ENCODE peak calls at places on chromosome 11, in five cellular contexts. L, I, O, K and Y are unnamed samples.
A peak's percentile ranks its signal among the peaks of the same experiment; 100 is the strongest.

GRCh38 chr11:63020671-63021255 is 5.1 kb upstream of the SLC22A8 start:
- DNase-seq in O (peak; percentile 30), L (no peak), I (no peak), K (no peak), Y (no peak)

GRCh38 chr11:122375687-122376399 is 259.8 kb upstream of the BLID start:
- DNase-seq in K (peak; percentile 10), O (no peak), L (no peak), I (peak; percentile 74), Y (no peak)

GRCh38 chr11:103529217-103529684 is 420.0 kb downstream of the DYNC2H1 start:
- DNase-seq in I (peak; percentile 88), L (no peak), K (peak; percentile 49), O (no peak), Y (no peak)

GRCh38 chr11:45048870-45049825 is 97.3 kb upstream of the PRDM11 start:
- DNase-seq in O (no peak), K (no peak), I (no peak), L (no peak), Y (no peak)

GRCh38 chr11:122789916-122790315 is 48.4 kb upstream of the CRTAM start:
- DNase-seq in I (no peak), K (no peak), L (no peak), O (no peak), Y (no peak)

GRCh38 chr11:44959064-44959463 is 8.4 kb upstream of the TP53I11 start:
- DNase-seq in L (no peak), O (no peak), I (no peak), K (no peak), Y (no peak)

GRCh38 chr11:35579557-35580396 is 38.5 kb upstream of the FJX1 start:
- DNase-seq in I (peak; percentile 87), O (no peak), L (peak; percentile 18), K (peak; percentile 78), Y (peak; percentile 6)

GRCh38 chr11:13028322-13028721 is 19.2 kb downstream of the RASSF10 start:
- DNase-seq in K (no peak), L (no peak), O (no peak), I (no peak), Y (no peak)

GRCh38 chr11:1230456-1231395 is 7.9 kb downstream of the MUC5B start:
- DNase-seq in I (no peak), L (no peak), O (no peak), K (peak; percentile 52), Y (no peak)

GRCh38 chr11:61815790-61816735 is 740 bp downstream of the FADS1 start:
- DNase-seq in L (no peak), I (peak; percentile 81), O (peak; percentile 60), K (peak; percentile 82), Y (no peak)

GRCh38 chr11:9568161-9568853 is 5.2 kb upstream of the WEE1 start:
- DNase-seq in K (no peak), O (no peak), L (no peak), I (no peak), Y (no peak)

GRCh38 chr11:20388096-20389055 is 860 bp downstream of the PRMT3 start:
- DNase-seq in O (no peak), K (peak; percentile 18), I (no peak), L (no peak), Y (no peak)

GRCh38 chr11:19768197-19768596 is 55.6 kb downstream of the NAV2 start:
- DNase-seq in O (no peak), I (no peak), K (no peak), L (no peak), Y (no peak)

GRCh38 chr11:125588505-125588904 is 4.1 kb upstream of the STT3A start:
- DNase-seq in L (no peak), O (no peak), K (peak; percentile 13), I (peak; percentile 40), Y (no peak)

GRCh38 chr11:93041682-93042081 is 72.2 kb downstream of the MTNR1B start:
- DNase-seq in K (no peak), I (no peak), L (no peak), O (no peak), Y (no peak)

GRCh38 chr11:61126266-61126665 is 24.0 kb downstream of the CD5 start:
- DNase-seq in K (no peak), I (no peak), O (no peak), L (no peak), Y (peak; percentile 14)

GRCh38 chr11:10857604-10858504 is at the start of gene ZBED5:
- DNase-seq in L (peak; percentile 76), K (peak; percentile 96), I (peak; percentile 97), O (peak; percentile 94), Y (peak; percentile 99)

GRCh38 chr11:70544774-70545625 is 146.7 kb downstream of the CTTN start:
- DNase-seq in I (peak; percentile 83), L (no peak), O (no peak), K (no peak), Y (no peak)

GRCh38 chr11:46321757-46322156 is 25.5 kb upstream of the DGKZ start:
- DNase-seq in I (no peak), K (no peak), L (no peak), O (no peak), Y (no peak)

GRCh38 chr11:68900835-68901381 is 2.7 kb downstream of the MRPL21 start:
- DNase-seq in L (no peak), O (no peak), I (no peak), K (no peak), Y (no peak)

GRCh38 chr11:2325719-2326118 is 23.9 kb downstream of the TSPAN32 start:
- DNase-seq in I (peak; percentile 58), O (no peak), K (peak; percentile 48), L (no peak), Y (no peak)

GRCh38 chr11:29449280-29450074 is 567.4 kb downstream of the KCNA4 start:
- DNase-seq in I (peak; percentile 43), K (no peak), L (no peak), O (no peak), Y (no peak)

GRCh38 chr11:2483426-2483825 is 38.6 kb downstream of the KCNQ1 start:
- DNase-seq in I (no peak), L (no peak), O (no peak), K (no peak), Y (no peak)

GRCh38 chr11:58318532-58318931 is 40.3 kb downstream of the OR5B17 start:
- DNase-seq in K (no peak), L (no peak), I (no peak), O (no peak), Y (no peak)

GRCh38 chr11:34926101-34926830 is 9.8 kb downstream of the PDHX start:
- DNase-seq in O (no peak), I (peak; percentile 48), L (peak; percentile 48), K (peak; percentile 6), Y (peak; percentile 84)

GRCh38 chr11:68743539-68743938 is 7.8 kb downstream of the TESMIN start:
- DNase-seq in L (no peak), I (no peak), K (no peak), O (no peak), Y (no peak)

GRCh38 chr11:19237813-19238212 is 2.9 kb downstream of the E2F8 start:
- DNase-seq in K (no peak), I (no peak), L (no peak), O (no peak), Y (no peak)

GRCh38 chr11:8765294-8765693 is 82.7 kb downstream of the RPL27A start:
- DNase-seq in L (no peak), I (peak; percentile 89), O (no peak), K (no peak), Y (no peak)